ENCODE peak calls at places on chromosomes 13 and 19, in five cellular contexts. U, D, W, S and Q are unnamed samples.
A peak's percentile ranks its signal among the peaks of the same experiment; 100 is the strongest.

GRCh38 chr19:5680083-5680436 is 256 bp downstream of the MICOS13 start:
- DNase-seq in U (no peak), D (no peak), W (peak; percentile 68), S (no peak), Q (no peak)

GRCh38 chr19:41542622-41543021 is 33.3 kb upstream of the CEACAM21 start:
- DNase-seq in U (no peak), D (no peak), W (no peak), S (no peak), Q (no peak)

GRCh38 chr19:2815191-2815614 is 4.5 kb upstream of the ZNF554 start:
- DNase-seq in U (no peak), D (no peak), W (no peak), S (no peak), Q (no peak)

GRCh38 chr13:102225892-102226291 is 176.0 kb downstream of the FGF14 start:
- DNase-seq in U (no peak), D (no peak), W (no peak), S (no peak), Q (no peak)

GRCh38 chr19:10010247-10010691 is at the start of gene COL5A3:
- DNase-seq in U (peak; percentile 32), D (no peak), W (peak; percentile 51), S (no peak), Q (peak; percentile 78)

GRCh38 chr13:75774176-75774575 is 138.0 kb downstream of the LMO7 start:
- DNase-seq in U (no peak), D (no peak), W (no peak), S (no peak), Q (no peak)

GRCh38 chr13:25768726-25769270 is 283.0 kb downstream of the SHISA2 start:
- DNase-seq in U (peak; percentile 18), D (no peak), W (no peak), S (no peak), Q (no peak)

GRCh38 chr19:44683434-44684210 is 12.3 kb downstream of the CEACAM19 start:
- DNase-seq in U (no peak), D (no peak), W (no peak), S (no peak), Q (no peak)

GRCh38 chr13:51759240-51759639 is 44.7 kb downstream of the DHRS12 start:
- DNase-seq in U (peak; percentile 89), D (no peak), W (no peak), S (no peak), Q (peak; percentile 45)

GRCh38 chr19:46431824-46432223 is 3.1 kb upstream of the PNMA8C start:
- DNase-seq in U (no peak), D (no peak), W (peak; percentile 24), S (no peak), Q (no peak)

GRCh38 chr19:38792250-38793111 is 3.5 kb downstream of the LGALS7B start:
- DNase-seq in U (no peak), D (peak; percentile 15), W (peak; percentile 76), S (peak; percentile 62), Q (peak; percentile 22)

GRCh38 chr19:43759515-43759914 is 4.8 kb upstream of the SMG9 start:
- DNase-seq in U (peak; percentile 65), D (no peak), W (no peak), S (no peak), Q (peak; percentile 93)

GRCh38 chr13:40060318-40061007 is 405.0 kb downstream of the COG6 start:
- DNase-seq in U (no peak), D (no peak), W (no peak), S (no peak), Q (peak; percentile 75)

GRCh38 chr19:39402417-39403297 is 4.0 kb upstream of the ZFP36 start:
- DNase-seq in U (peak; percentile 96), D (peak; percentile 87), W (peak; percentile 96), S (peak; percentile 90), Q (peak; percentile 97)

GRCh38 chr19:45798995-45799517 is 6.4 kb upstream of the DMWD start:
- DNase-seq in U (peak; percentile 83), D (peak; percentile 57), W (peak; percentile 67), S (peak; percentile 77), Q (peak; percentile 68)

GRCh38 chr13:33392794-33393371 is 107.3 kb upstream of the STARD13 start:
- DNase-seq in U (no peak), D (no peak), W (no peak), S (no peak), Q (no peak)

GRCh38 chr13:40146586-40147240 is 491.3 kb downstream of the COG6 start:
- DNase-seq in U (no peak), D (no peak), W (no peak), S (no peak), Q (no peak)

GRCh38 chr13:33377825-33378224 is 92.3 kb upstream of the STARD13 start:
- DNase-seq in U (no peak), D (no peak), W (no peak), S (no peak), Q (no peak)

GRCh38 chr13:72562686-72563085 is 164.7 kb downstream of the MZT1 start:
- DNase-seq in U (no peak), D (no peak), W (no peak), S (no peak), Q (no peak)

GRCh38 chr13:99996177-99996705 is 14.7 kb downstream of the ZIC2 start:
- DNase-seq in U (peak; percentile 37), D (no peak), W (no peak), S (no peak), Q (no peak)

GRCh38 chr19:47661161-47661560 is 52.1 kb upstream of the EHD2 start:
- DNase-seq in U (no peak), D (no peak), W (no peak), S (no peak), Q (no peak)

GRCh38 chr19:47660435-47660832 is 51.5 kb downstream of the BICRA start:
- DNase-seq in U (no peak), D (no peak), W (peak; percentile 12), S (no peak), Q (no peak)

GRCh38 chr19:47661571-47661970 is 51.7 kb upstream of the EHD2 start:
- DNase-seq in U (no peak), D (no peak), W (no peak), S (no peak), Q (no peak)

GRCh38 chr19:47663435-47663910 is 49.7 kb upstream of the EHD2 start:
- DNase-seq in U (peak; percentile 97), D (no peak), W (no peak), S (no peak), Q (peak; percentile 87)

GRCh38 chr19:47663911-47664771 is 49.1 kb upstream of the EHD2 start:
- DNase-seq in U (peak; percentile 99), D (no peak), W (peak; percentile 73), S (no peak), Q (peak; percentile 98)
- H3K4me3 ChIP-seq in U (no peak overlapping the region), D (no peak overlapping the region), W (peak overlapping the region; percentile 10), S (no peak overlapping the region), Q (peak overlapping the region; percentile 13)

DNA sequence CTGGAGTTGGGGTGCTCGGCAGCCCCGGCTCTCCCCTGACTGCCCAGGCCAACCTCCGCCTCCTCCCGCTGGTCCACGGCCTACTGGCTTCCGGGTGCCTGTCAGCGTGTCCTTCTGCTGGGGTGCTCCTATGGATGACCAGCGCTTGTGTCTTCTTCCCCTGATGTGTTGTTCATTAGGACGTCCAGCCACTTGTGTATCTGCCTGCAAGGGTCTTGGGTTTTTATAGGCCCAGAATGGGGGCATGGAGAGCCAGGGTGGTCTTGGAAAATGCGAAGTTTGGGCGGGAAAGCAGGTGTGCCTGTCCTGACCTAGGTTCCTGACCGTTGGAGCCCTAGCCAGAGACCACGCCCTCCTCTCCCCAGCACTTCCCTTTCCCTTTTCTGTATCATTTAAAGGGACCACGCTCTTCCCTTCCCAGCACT is 139.8 kb downstream of the SLITRK5 start:
- DNase-seq in U (no peak), D (no peak), W (no peak), S (no peak), Q (no peak)
- H3K4me3 ChIP-seq in U (no peak overlapping the region), D (no peak overlapping the region), W (no peak overlapping the region), S (no peak overlapping the region), Q (no peak overlapping the region)

DNA sequence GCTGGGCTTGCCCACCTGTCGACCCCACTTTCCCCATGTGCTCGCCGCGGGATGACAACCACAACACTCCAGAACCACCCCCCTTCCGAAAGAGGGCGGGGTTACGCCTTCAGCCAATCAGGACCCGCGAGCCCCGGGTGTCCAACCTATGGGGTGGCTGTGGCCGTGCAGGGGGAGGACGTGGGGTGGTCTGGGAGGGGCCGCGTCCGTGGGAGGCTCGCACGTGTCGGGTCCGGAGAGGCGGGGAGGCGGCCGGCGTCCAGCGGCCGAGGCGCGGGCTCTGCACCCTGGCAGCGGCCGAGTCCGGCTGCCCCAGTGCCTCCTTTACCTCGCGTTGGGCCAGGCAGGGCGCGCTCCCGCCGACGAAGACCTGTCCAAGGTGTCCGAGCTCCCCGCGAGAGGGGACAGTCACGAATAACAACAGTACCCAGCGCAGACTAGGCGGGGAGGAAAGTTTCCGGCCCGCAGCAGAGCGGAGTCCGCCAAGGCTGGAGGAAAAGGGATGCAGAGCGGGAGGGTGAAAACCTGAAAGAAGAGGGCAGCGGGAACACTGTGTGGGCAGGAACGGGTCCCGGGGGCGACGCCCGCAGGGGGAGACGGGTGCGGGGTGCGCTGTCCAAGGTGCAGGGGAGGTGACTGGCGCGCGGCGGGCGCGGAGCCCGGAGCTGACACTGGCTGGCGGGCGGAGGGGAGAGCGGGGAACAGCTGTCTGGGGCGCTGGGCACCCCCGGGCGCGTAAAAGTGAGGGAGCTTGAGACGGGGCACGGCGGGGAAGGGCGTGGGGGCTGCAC is 896 bp downstream of the ENOX1 start:
- DNase-seq in U (peak; percentile 81), D (no peak), W (peak; percentile 60), S (no peak), Q (peak; percentile 79)
- H3K4me3 ChIP-seq in U (peak overlapping the region; percentile 68), D (no peak overlapping the region), W (peak overlapping the region; percentile 61), S (peak overlapping the region; percentile 19), Q (peak overlapping the region; percentile 71)

GRCh38 chr19:29811125-29812079 is at the start of gene CCNE1:
- DNase-seq in U (peak; percentile 85), D (peak; percentile 93), W (peak; percentile 95), S (peak; percentile 97), Q (peak; percentile 79)

GRCh38 chr19:29812080-29812880 is 489 bp downstream of the CCNE1 start:
- DNase-seq in U (no peak), D (peak; percentile 8), W (peak; percentile 51), S (no peak), Q (peak; percentile 33)

GRCh38 chr19:29813665-29814064 is 1.9 kb downstream of the CCNE1 start:
- DNase-seq in U (no peak), D (no peak), W (no peak), S (no peak), Q (no peak)

GRCh38 chr19:29815231-29815630 is 3.4 kb downstream of the CCNE1 start:
- DNase-seq in U (no peak), D (no peak), W (peak; percentile 8), S (no peak), Q (no peak)

GRCh38 chr19:29812881-29813275 is 1.1 kb downstream of the CCNE1 start:
- DNase-seq in U (no peak), D (no peak), W (no peak), S (no peak), Q (no peak)
- H3K4me3 ChIP-seq in U (peak overlapping the region; percentile 83), D (no peak overlapping the region), W (peak overlapping the region; percentile 44), S (peak overlapping the region; percentile 50), Q (peak overlapping the region; percentile 46)